ENCODE peak calls at places on chromosomes 4 and X, in ten cellular contexts. One of them, this sample, is unnamed.

GRCh38 chr4:83993774-83994173 is 457.9 kb downstream of the GPAT3 start:
- DNase-seq in mesenchymal stem cell: no peak
- DNase-seq in astrocyte: no peak
- DNase-seq in MM.1S: no peak
- DNase-seq in GM23248: no peak
- DNase-seq in sigmoid colon: no peak
- DNase-seq in left ventricle myocardium inferior: no peak
- DNase-seq in K562: no peak
- DNase-seq in A673: peak; percentile 3
- DNase-seq in OCI-LY7: peak; percentile 3
- DNase-seq in this sample: peak; percentile 19

GRCh38 chr4:147829401-147830101 is 97.7 kb downstream of the ARHGAP10 start:
- DNase-seq in astrocyte: no peak
- DNase-seq in sigmoid colon: peak; percentile 94
- DNase-seq in A673: no peak
- DNase-seq in GM23248: peak; percentile 10
- DNase-seq in K562: no peak
- DNase-seq in mesenchymal stem cell: peak; percentile 70
- DNase-seq in OCI-LY7: no peak
- DNase-seq in left ventricle myocardium inferior: peak; percentile 56
- DNase-seq in MM.1S: no peak
- DNase-seq in this sample: no peak

GRCh38 chr4:90030953-90031352 is 96.2 kb upstream of the CCSER1 start:
- DNase-seq in mesenchymal stem cell: no peak
- DNase-seq in A673: no peak
- DNase-seq in GM23248: no peak
- DNase-seq in sigmoid colon: no peak
- DNase-seq in left ventricle myocardium inferior: no peak
- DNase-seq in MM.1S: no peak
- DNase-seq in OCI-LY7: no peak
- DNase-seq in K562: no peak
- DNase-seq in astrocyte: no peak
- DNase-seq in this sample: peak; percentile 22

GRCh38 chrX:25144043-25144940 is 128.5 kb upstream of the ARX start:
- DNase-seq in GM23248: peak; percentile 72
- DNase-seq in OCI-LY7: peak; percentile 29
- DNase-seq in A673: peak; percentile 89
- DNase-seq in astrocyte: peak; percentile 14
- DNase-seq in sigmoid colon: peak; percentile 72
- DNase-seq in left ventricle myocardium inferior: peak; percentile 40
- DNase-seq in MM.1S: peak; percentile 13
- DNase-seq in mesenchymal stem cell: peak; percentile 41
- DNase-seq in K562: peak; percentile 42
- DNase-seq in this sample: peak; percentile 61

GRCh38 chr4:15963001-15963451 is at the start of gene FGFBP2:
- DNase-seq in OCI-LY7: peak; percentile 44
- DNase-seq in astrocyte: peak; percentile 31
- DNase-seq in K562: no peak
- DNase-seq in GM23248: peak; percentile 78
- DNase-seq in sigmoid colon: peak; percentile 71
- DNase-seq in MM.1S: no peak
- DNase-seq in left ventricle myocardium inferior: peak; percentile 39
- DNase-seq in A673: peak; percentile 75
- DNase-seq in mesenchymal stem cell: peak; percentile 58
- DNase-seq in this sample: peak; percentile 73

GRCh38 chr4:53432528-53433424 is 55.3 kb downstream of the FIP1L1 start:
- DNase-seq in A673: no peak
- DNase-seq in left ventricle myocardium inferior: no peak
- DNase-seq in sigmoid colon: no peak
- DNase-seq in MM.1S: no peak
- DNase-seq in OCI-LY7: no peak
- DNase-seq in astrocyte: no peak
- DNase-seq in K562: no peak
- DNase-seq in GM23248: no peak
- DNase-seq in mesenchymal stem cell: no peak
- DNase-seq in this sample: no peak

GRCh38 chr4:2834001-2834921 is 9.4 kb upstream of the ADD1 start:
- DNase-seq in astrocyte: no peak
- DNase-seq in OCI-LY7: no peak
- DNase-seq in mesenchymal stem cell: no peak
- DNase-seq in K562: no peak
- DNase-seq in sigmoid colon: peak; percentile 56
- DNase-seq in GM23248: no peak
- DNase-seq in A673: no peak
- DNase-seq in MM.1S: no peak
- DNase-seq in left ventricle myocardium inferior: peak; percentile 11
- DNase-seq in this sample: no peak

GRCh38 chrX:119374736-119375135 is 24.4 kb upstream of the SLC25A43 start:
- DNase-seq in A673: no peak
- DNase-seq in left ventricle myocardium inferior: no peak
- DNase-seq in GM23248: peak; percentile 72
- DNase-seq in OCI-LY7: no peak
- DNase-seq in K562: no peak
- DNase-seq in MM.1S: no peak
- DNase-seq in sigmoid colon: no peak
- DNase-seq in mesenchymal stem cell: no peak
- DNase-seq in astrocyte: peak; percentile 53
- DNase-seq in this sample: no peak

GRCh38 chr4:55947912-55948725 is 626 bp upstream of the CEP135 start:
- DNase-seq in K562: peak; percentile 14
- DNase-seq in astrocyte: peak; percentile 94
- DNase-seq in A673: peak; percentile 41
- DNase-seq in mesenchymal stem cell: peak; percentile 98
- DNase-seq in OCI-LY7: peak; percentile 76
- DNase-seq in MM.1S: peak; percentile 84
- DNase-seq in GM23248: peak; percentile 90
- DNase-seq in sigmoid colon: no peak
- DNase-seq in left ventricle myocardium inferior: no peak
- DNase-seq in this sample: no peak

GRCh38 chr4:82139287-82139686 is 234.5 kb downstream of the HNRNPD start:
- DNase-seq in left ventricle myocardium inferior: no peak
- DNase-seq in astrocyte: no peak
- DNase-seq in OCI-LY7: no peak
- DNase-seq in MM.1S: no peak
- DNase-seq in K562: no peak
- DNase-seq in A673: no peak
- DNase-seq in sigmoid colon: no peak
- DNase-seq in GM23248: no peak
- DNase-seq in mesenchymal stem cell: no peak
- DNase-seq in this sample: no peak

GRCh38 chr4:88062311-88062710 is 54.9 kb downstream of the PKD2 start:
- DNase-seq in left ventricle myocardium inferior: no peak
- DNase-seq in MM.1S: no peak
- DNase-seq in sigmoid colon: no peak
- DNase-seq in K562: no peak
- DNase-seq in mesenchymal stem cell: no peak
- DNase-seq in GM23248: no peak
- DNase-seq in A673: no peak
- DNase-seq in astrocyte: no peak
- DNase-seq in OCI-LY7: no peak
- DNase-seq in this sample: no peak

GRCh38 chr4:88059781-88060180 is 52.3 kb downstream of the PKD2 start:
- DNase-seq in OCI-LY7: no peak
- DNase-seq in sigmoid colon: no peak
- DNase-seq in astrocyte: no peak
- DNase-seq in mesenchymal stem cell: no peak
- DNase-seq in A673: no peak
- DNase-seq in MM.1S: no peak
- DNase-seq in K562: no peak
- DNase-seq in GM23248: no peak
- DNase-seq in left ventricle myocardium inferior: no peak
- DNase-seq in this sample: no peak

GRCh38 chr4:88054909-88055308 is 47.5 kb downstream of the PKD2 start:
- DNase-seq in A673: peak; percentile 6
- DNase-seq in GM23248: peak; percentile 54
- DNase-seq in K562: peak; percentile 10
- DNase-seq in OCI-LY7: peak; percentile 2
- DNase-seq in MM.1S: peak; percentile 73
- DNase-seq in sigmoid colon: no peak
- DNase-seq in left ventricle myocardium inferior: no peak
- DNase-seq in astrocyte: peak; percentile 23
- DNase-seq in mesenchymal stem cell: peak; percentile 69
- DNase-seq in this sample: peak; percentile 34

GRCh38 chr4:88060431-88060830 is 53.0 kb downstream of the PKD2 start:
- DNase-seq in MM.1S: no peak
- DNase-seq in GM23248: no peak
- DNase-seq in A673: no peak
- DNase-seq in K562: no peak
- DNase-seq in sigmoid colon: no peak
- DNase-seq in OCI-LY7: no peak
- DNase-seq in left ventricle myocardium inferior: no peak
- DNase-seq in mesenchymal stem cell: no peak
- DNase-seq in astrocyte: peak; percentile 44
- DNase-seq in this sample: no peak

GRCh38 chr4:88058295-88058694 is 50.9 kb downstream of the PKD2 start:
- DNase-seq in MM.1S: no peak
- DNase-seq in left ventricle myocardium inferior: no peak
- DNase-seq in mesenchymal stem cell: no peak
- DNase-seq in GM23248: no peak
- DNase-seq in K562: no peak
- DNase-seq in sigmoid colon: no peak
- DNase-seq in astrocyte: no peak
- DNase-seq in OCI-LY7: no peak
- DNase-seq in A673: no peak
- DNase-seq in this sample: no peak
- H3K36me3 ChIP-seq in MM.1S: no peaks in the 10 kb centered on the region
- H3K36me3 ChIP-seq in left ventricle myocardium inferior: peaks cover 60% of the 10 kb centered on the region
- H3K36me3 ChIP-seq in mesenchymal stem cell: peaks cover 13% of the 10 kb centered on the region
- H3K36me3 ChIP-seq in GM23248: peaks cover 50% of the 10 kb centered on the region
- H3K36me3 ChIP-seq in K562: no peaks in the 10 kb centered on the region
- H3K36me3 ChIP-seq in sigmoid colon: peaks cover 28% of the 10 kb centered on the region
- H3K36me3 ChIP-seq in astrocyte: peaks cover 30% of the 10 kb centered on the region
- H3K36me3 ChIP-seq in OCI-LY7: no peaks in the 10 kb centered on the region
- H3K36me3 ChIP-seq in A673: no peaks in the 10 kb centered on the region
- H3K36me3 ChIP-seq in this sample: peaks cover 5% of the 10 kb centered on the region

GRCh38 chrX:68936186-68936585 is 107.4 kb downstream of the EFNB1 start:
- DNase-seq in GM23248: no peak
- DNase-seq in astrocyte: no peak
- DNase-seq in mesenchymal stem cell: peak; percentile 31
- DNase-seq in MM.1S: no peak
- DNase-seq in sigmoid colon: peak; percentile 34
- DNase-seq in A673: peak; percentile 59
- DNase-seq in left ventricle myocardium inferior: no peak
- DNase-seq in OCI-LY7: no peak
- DNase-seq in K562: no peak
- DNase-seq in this sample: no peak
- H3K4me1 ChIP-seq in GM23248: peaks cover 21% of the 10 kb centered on the region
- H3K4me1 ChIP-seq in astrocyte: peaks cover 30% of the 10 kb centered on the region
- H3K4me1 ChIP-seq in mesenchymal stem cell: peaks cover 8% of the 10 kb centered on the region
- H3K4me1 ChIP-seq in MM.1S: no peaks in the 10 kb centered on the region
- H3K4me1 ChIP-seq in sigmoid colon: no peaks in the 10 kb centered on the region
- H3K4me1 ChIP-seq in A673: peaks cover 15% of the 10 kb centered on the region
- H3K4me1 ChIP-seq in left ventricle myocardium inferior: peaks cover 54% of the 10 kb centered on the region
- H3K4me1 ChIP-seq in OCI-LY7: no peaks in the 10 kb centered on the region
- H3K4me1 ChIP-seq in K562: no peaks in the 10 kb centered on the region
- H3K4me1 ChIP-seq in this sample: no peaks in the 10 kb centered on the region

DNA sequence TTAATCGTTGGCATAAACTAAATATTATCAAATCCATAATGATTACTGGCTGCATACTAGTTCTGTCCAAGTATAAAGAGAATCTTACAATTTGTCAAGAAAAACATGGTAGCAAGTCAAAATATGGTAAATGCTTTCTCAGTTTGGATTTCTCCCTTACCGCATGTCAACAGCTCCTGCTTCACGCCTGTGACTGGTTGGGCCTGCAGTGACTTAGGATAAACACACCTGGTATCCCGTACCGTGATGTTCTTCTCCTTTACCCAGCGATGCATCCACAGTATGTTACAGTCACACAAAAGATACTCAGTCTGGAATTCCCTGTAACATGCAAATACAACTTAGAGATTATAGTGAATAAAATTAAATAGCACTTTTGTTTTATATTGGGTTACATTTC is 71.1 kb downstream of the ADGRA3 start:
- DNase-seq in K562: no peak
- DNase-seq in astrocyte: no peak
- DNase-seq in mesenchymal stem cell: no peak
- DNase-seq in A673: no peak
- DNase-seq in sigmoid colon: no peak
- DNase-seq in MM.1S: no peak
- DNase-seq in left ventricle myocardium inferior: no peak
- DNase-seq in GM23248: no peak
- DNase-seq in OCI-LY7: no peak
- DNase-seq in this sample: no peak
- H3K36me3 ChIP-seq in K562: no peaks in the 10 kb centered on the region
- H3K36me3 ChIP-seq in astrocyte: peaks cover 15% of the 10 kb centered on the region
- H3K36me3 ChIP-seq in mesenchymal stem cell: no peaks in the 10 kb centered on the region
- H3K36me3 ChIP-seq in A673: peaks cover 19% of the 10 kb centered on the region
- H3K36me3 ChIP-seq in sigmoid colon: no peaks in the 10 kb centered on the region
- H3K36me3 ChIP-seq in MM.1S: no peaks in the 10 kb centered on the region
- H3K36me3 ChIP-seq in left ventricle myocardium inferior: peaks cover 5% of the 10 kb centered on the region
- H3K36me3 ChIP-seq in GM23248: no peaks in the 10 kb centered on the region
- H3K36me3 ChIP-seq in OCI-LY7: no peaks in the 10 kb centered on the region
- H3K36me3 ChIP-seq in this sample: peaks cover 47% of the 10 kb centered on the region

GRCh38 chr4:183561905-183562304 is 57.0 kb downstream of the ING2 start:
- DNase-seq in OCI-LY7: no peak
- DNase-seq in K562: no peak
- DNase-seq in MM.1S: no peak
- DNase-seq in GM23248: no peak
- DNase-seq in astrocyte: no peak
- DNase-seq in sigmoid colon: no peak
- DNase-seq in mesenchymal stem cell: no peak
- DNase-seq in left ventricle myocardium inferior: no peak
- DNase-seq in A673: no peak
- DNase-seq in this sample: no peak

GRCh38 chr4:183556947-183557346 is 52.1 kb downstream of the ING2 start:
- DNase-seq in sigmoid colon: no peak
- DNase-seq in astrocyte: no peak
- DNase-seq in mesenchymal stem cell: no peak
- DNase-seq in OCI-LY7: no peak
- DNase-seq in MM.1S: no peak
- DNase-seq in left ventricle myocardium inferior: no peak
- DNase-seq in GM23248: no peak
- DNase-seq in A673: no peak
- DNase-seq in K562: no peak
- DNase-seq in this sample: no peak

GRCh38 chr4:183557611-183558010 is 52.8 kb downstream of the ING2 start:
- DNase-seq in K562: no peak
- DNase-seq in mesenchymal stem cell: no peak
- DNase-seq in sigmoid colon: no peak
- DNase-seq in left ventricle myocardium inferior: no peak
- DNase-seq in MM.1S: no peak
- DNase-seq in GM23248: no peak
- DNase-seq in astrocyte: no peak
- DNase-seq in A673: no peak
- DNase-seq in OCI-LY7: no peak
- DNase-seq in this sample: no peak

GRCh38 chr4:183554878-183555585 is 50.2 kb downstream of the ING2 start:
- DNase-seq in MM.1S: no peak
- DNase-seq in OCI-LY7: no peak
- DNase-seq in sigmoid colon: no peak
- DNase-seq in K562: no peak
- DNase-seq in astrocyte: no peak
- DNase-seq in mesenchymal stem cell: no peak
- DNase-seq in left ventricle myocardium inferior: no peak
- DNase-seq in A673: no peak
- DNase-seq in GM23248: no peak
- DNase-seq in this sample: no peak

DNA sequence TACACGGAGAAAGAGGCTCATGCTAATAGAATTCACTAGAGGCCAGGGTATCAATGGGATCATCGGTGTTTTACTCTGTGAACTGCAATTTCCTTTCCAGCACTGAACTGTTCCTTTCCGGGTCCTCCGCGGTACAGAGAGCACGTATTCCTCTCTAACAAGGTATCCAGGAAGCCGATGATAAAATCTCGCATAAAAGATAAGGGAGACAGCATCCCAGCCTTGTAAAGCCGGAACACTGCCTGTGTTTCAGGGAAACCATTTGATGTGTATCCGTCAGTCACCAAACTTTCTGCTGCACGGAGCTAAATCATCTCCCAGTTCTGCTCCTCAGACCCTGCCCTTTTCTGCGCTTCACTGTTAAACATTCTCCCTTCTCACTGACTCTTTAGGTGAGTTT is 54.0 kb downstream of the ING2 start:
- DNase-seq in mesenchymal stem cell: no peak
- DNase-seq in sigmoid colon: no peak
- DNase-seq in K562: no peak
- DNase-seq in left ventricle myocardium inferior: no peak
- DNase-seq in astrocyte: no peak
- DNase-seq in A673: no peak
- DNase-seq in OCI-LY7: no peak
- DNase-seq in GM23248: no peak
- DNase-seq in MM.1S: no peak
- DNase-seq in this sample: no peak
- H3K4me1 ChIP-seq in mesenchymal stem cell: no peaks in the 10 kb centered on the region
- H3K4me1 ChIP-seq in sigmoid colon: no peaks in the 10 kb centered on the region
- H3K4me1 ChIP-seq in K562: no peaks in the 10 kb centered on the region
- H3K4me1 ChIP-seq in left ventricle myocardium inferior: no peaks in the 10 kb centered on the region
- H3K4me1 ChIP-seq in astrocyte: no peaks in the 10 kb centered on the region
- H3K4me1 ChIP-seq in A673: no peaks in the 10 kb centered on the region
- H3K4me1 ChIP-seq in OCI-LY7: no peaks in the 10 kb centered on the region
- H3K4me1 ChIP-seq in GM23248: no peaks in the 10 kb centered on the region
- H3K4me1 ChIP-seq in MM.1S: no peaks in the 10 kb centered on the region
- H3K4me1 ChIP-seq in this sample: no peaks in the 10 kb centered on the region